ENCODE peak calls at places on chromosome 1, in five cellular contexts. One of them, this sample, is unnamed.

GRCh38 chr1:113998361-113998760 is 19.1 kb downstream of the OLFML3 start:
- DNase-seq in CD4-positive, alpha-beta T cell: no peak
- DNase-seq in T-helper 17 cell: no peak
- DNase-seq in ELR: peak; percentile 15
- DNase-seq in stimulated activated CD4-positive, alpha-beta T cell treated with anti-CD3 and anti-CD28 coated beads, Interleukin-2, amount 100 ng/mL, for 48 hours: no peak
- DNase-seq in this sample: no peak

GRCh38 chr1:227899141-227899819 is 48.5 kb downstream of the WNT9A start:
- DNase-seq in T-helper 17 cell: peak; percentile 4
- DNase-seq in ELR: no peak
- DNase-seq in stimulated activated CD4-positive, alpha-beta T cell treated with anti-CD3 and anti-CD28 coated beads, Interleukin-2, amount 100 ng/mL, for 48 hours: no peak
- DNase-seq in CD4-positive, alpha-beta T cell: no peak
- DNase-seq in this sample: no peak

GRCh38 chr1:225321784-225322183 is 106.1 kb downstream of the LBR start:
- DNase-seq in CD4-positive, alpha-beta T cell: no peak
- DNase-seq in ELR: no peak
- DNase-seq in T-helper 17 cell: no peak
- DNase-seq in stimulated activated CD4-positive, alpha-beta T cell treated with anti-CD3 and anti-CD28 coated beads, Interleukin-2, amount 100 ng/mL, for 48 hours: no peak
- DNase-seq in this sample: no peak

GRCh38 chr1:92503043-92503925 is 16.6 kb upstream of the GFI1 start:
- DNase-seq in T-helper 17 cell: no peak
- DNase-seq in ELR: no peak
- DNase-seq in CD4-positive, alpha-beta T cell: no peak
- DNase-seq in stimulated activated CD4-positive, alpha-beta T cell treated with anti-CD3 and anti-CD28 coated beads, Interleukin-2, amount 100 ng/mL, for 48 hours: no peak
- DNase-seq in this sample: no peak

GRCh38 chr1:218869276-218869675 is 304.4 kb upstream of the LYPLAL1 start:
- DNase-seq in CD4-positive, alpha-beta T cell: no peak
- DNase-seq in stimulated activated CD4-positive, alpha-beta T cell treated with anti-CD3 and anti-CD28 coated beads, Interleukin-2, amount 100 ng/mL, for 48 hours: no peak
- DNase-seq in T-helper 17 cell: no peak
- DNase-seq in ELR: no peak
- DNase-seq in this sample: no peak

GRCh38 chr1:151935154-151935553 is 25.8 kb upstream of the THEM4 start:
- DNase-seq in stimulated activated CD4-positive, alpha-beta T cell treated with anti-CD3 and anti-CD28 coated beads, Interleukin-2, amount 100 ng/mL, for 48 hours: no peak
- DNase-seq in CD4-positive, alpha-beta T cell: no peak
- DNase-seq in T-helper 17 cell: no peak
- DNase-seq in ELR: peak; percentile 52
- DNase-seq in this sample: no peak

GRCh38 chr1:208086116-208086515 is 158.1 kb downstream of the PLXNA2 start:
- DNase-seq in CD4-positive, alpha-beta T cell: no peak
- DNase-seq in T-helper 17 cell: no peak
- DNase-seq in ELR: no peak
- DNase-seq in stimulated activated CD4-positive, alpha-beta T cell treated with anti-CD3 and anti-CD28 coated beads, Interleukin-2, amount 100 ng/mL, for 48 hours: no peak
- DNase-seq in this sample: no peak

GRCh38 chr1:145711213-145711651 is 4.1 kb upstream of the PDZK1 start:
- DNase-seq in ELR: no peak
- DNase-seq in stimulated activated CD4-positive, alpha-beta T cell treated with anti-CD3 and anti-CD28 coated beads, Interleukin-2, amount 100 ng/mL, for 48 hours: no peak
- DNase-seq in CD4-positive, alpha-beta T cell: no peak
- DNase-seq in T-helper 17 cell: no peak
- DNase-seq in this sample: no peak